ENCODE peak calls at places on chromosomes 16 and 17, in six cellular contexts. One of them, this sample, is unnamed.
A peak's percentile ranks its signal among the peaks of the same experiment; 100 is the strongest.

GRCh38 chr16:3131755-3132377 is 3.0 kb upstream of the ZNF213 start:
- DNase-seq in cardiac fibroblast: peak; percentile 41
- DNase-seq in iPS DF 19.7: no peak
- DNase-seq in Right ventricle myocardium superior: peak; percentile 50
- DNase-seq in kidney glomerular epithelial cell: peak; percentile 16
- DNase-seq in brain microvascular endothelial cell: peak; percentile 28
- DNase-seq in this sample: peak; percentile 48

GRCh38 chr17:57481901-57482300 is 225.6 kb downstream of the MSI2 start:
- DNase-seq in cardiac fibroblast: peak; percentile 90
- DNase-seq in iPS DF 19.7: no peak
- DNase-seq in Right ventricle myocardium superior: no peak
- DNase-seq in kidney glomerular epithelial cell: peak; percentile 99
- DNase-seq in brain microvascular endothelial cell: peak; percentile 99
- DNase-seq in this sample: no peak

GRCh38 chr17:72387487-72387886 is 266.7 kb downstream of the SOX9 start:
- DNase-seq in cardiac fibroblast: peak; percentile 87
- DNase-seq in iPS DF 19.7: no peak
- DNase-seq in Right ventricle myocardium superior: no peak
- DNase-seq in kidney glomerular epithelial cell: peak; percentile 94
- DNase-seq in brain microvascular endothelial cell: peak; percentile 68
- DNase-seq in this sample: no peak

GRCh38 chr16:85781685-85782370 is 17.5 kb downstream of the EMC8 start:
- DNase-seq in cardiac fibroblast: no peak
- DNase-seq in iPS DF 19.7: no peak
- DNase-seq in Right ventricle myocardium superior: peak; percentile 72
- DNase-seq in kidney glomerular epithelial cell: no peak
- DNase-seq in brain microvascular endothelial cell: no peak
- DNase-seq in this sample: peak; percentile 78

GRCh38 chr16:26550111-26550610 is 516.6 kb upstream of the C16orf82 start:
- DNase-seq in cardiac fibroblast: no peak
- DNase-seq in iPS DF 19.7: peak; percentile 17
- DNase-seq in Right ventricle myocardium superior: no peak
- DNase-seq in kidney glomerular epithelial cell: no peak
- DNase-seq in brain microvascular endothelial cell: no peak
- DNase-seq in this sample: no peak

GRCh38 chr17:13102477-13102876 is 84.7 kb upstream of the ELAC2 start:
- DNase-seq in cardiac fibroblast: no peak
- DNase-seq in iPS DF 19.7: no peak
- DNase-seq in Right ventricle myocardium superior: no peak
- DNase-seq in kidney glomerular epithelial cell: no peak
- DNase-seq in brain microvascular endothelial cell: no peak
- DNase-seq in this sample: no peak

GRCh38 chr17:70629902-70630301 is 460.6 kb downstream of the KCNJ2 start:
- DNase-seq in cardiac fibroblast: peak; percentile 34
- DNase-seq in iPS DF 19.7: no peak
- DNase-seq in Right ventricle myocardium superior: no peak
- DNase-seq in kidney glomerular epithelial cell: no peak
- DNase-seq in brain microvascular endothelial cell: no peak
- DNase-seq in this sample: no peak

GRCh38 chr16:58022601-58023371 is 2.8 kb upstream of the MMP15 start:
- DNase-seq in cardiac fibroblast: peak; percentile 68
- DNase-seq in iPS DF 19.7: no peak
- DNase-seq in Right ventricle myocardium superior: peak; percentile 90
- DNase-seq in kidney glomerular epithelial cell: peak; percentile 54
- DNase-seq in brain microvascular endothelial cell: peak; percentile 29
- DNase-seq in this sample: peak; percentile 90

GRCh38 chr17:41308918-41309359 is at the start of gene KRTAP16-1:
- DNase-seq in cardiac fibroblast: no peak
- DNase-seq in iPS DF 19.7: no peak
- DNase-seq in Right ventricle myocardium superior: no peak
- DNase-seq in kidney glomerular epithelial cell: no peak
- DNase-seq in brain microvascular endothelial cell: no peak
- DNase-seq in this sample: no peak

GRCh38 chr17:56835259-56835575 is 1.3 kb downstream of the DGKE start:
- DNase-seq in cardiac fibroblast: no peak
- DNase-seq in iPS DF 19.7: no peak
- DNase-seq in Right ventricle myocardium superior: no peak
- DNase-seq in kidney glomerular epithelial cell: no peak
- DNase-seq in brain microvascular endothelial cell: no peak
- DNase-seq in this sample: no peak

GRCh38 chr16:83717308-83717707 is 90.5 kb upstream of the HSBP1 start:
- DNase-seq in cardiac fibroblast: no peak
- DNase-seq in iPS DF 19.7: peak; percentile 20
- DNase-seq in Right ventricle myocardium superior: no peak
- DNase-seq in kidney glomerular epithelial cell: no peak
- DNase-seq in brain microvascular endothelial cell: no peak
- DNase-seq in this sample: no peak

GRCh38 chr16:85894266-85894665 is 4.7 kb upstream of the IRF8 start:
- DNase-seq in cardiac fibroblast: no peak
- DNase-seq in iPS DF 19.7: no peak
- DNase-seq in Right ventricle myocardium superior: no peak
- DNase-seq in kidney glomerular epithelial cell: no peak
- DNase-seq in brain microvascular endothelial cell: no peak
- DNase-seq in this sample: no peak

This sample was measured in left ventricle myocardium superior.